ENCODE peak calls at places on chromosomes 16 and 17, in four cellular contexts. Z, I, G and N are unnamed samples.

GRCh38 chr16:24174504-24174903 is 81.6 kb upstream of the CACNG3 start:
- DNase-seq in G (no peak), Z (no peak), I (no peak), N (no peak)

GRCh38 chr16:28905800-28906372 is 19.2 kb downstream of the RABEP2 start:
- DNase-seq in I (no peak), G (no peak), Z (no peak), N (no peak)

GRCh38 chr16:28106467-28106866 is 43.0 kb upstream of the GSG1L start:
- DNase-seq in I (no peak), Z (no peak), G (no peak), N (no peak)

GRCh38 chr17:18248300-18248731 is 10.2 kb downstream of the FLII start:
- DNase-seq in I (no peak), G (peak; percentile 53), Z (peak; percentile 53), N (peak; percentile 83)

GRCh38 chr17:34620458-34620857 is 41.1 kb downstream of the TMEM132E start:
- DNase-seq in G (no peak), Z (no peak), I (no peak), N (no peak)

GRCh38 chr17:75730065-75730464 is 8.8 kb downstream of the ITGB4 start:
- DNase-seq in G (no peak), I (no peak), Z (no peak), N (no peak)

GRCh38 chr17:21125862-21126261 is 902 bp upstream of the DHRS7B start:
- DNase-seq in G (peak; percentile 36), Z (no peak), I (no peak), N (no peak)

GRCh38 chr17:54903375-54903774 is 2.7 kb downstream of the TOM1L1 start:
- DNase-seq in Z (peak; percentile 48), I (peak; percentile 62), G (no peak), N (no peak)

GRCh38 chr17:61463068-61463980 is 11.1 kb downstream of the TBX4 start:
- DNase-seq in Z (no peak), G (no peak), I (no peak), N (peak; percentile 67)

GRCh38 chr17:64022631-64023063 is 2.2 kb upstream of the ICAM2 start:
- DNase-seq in I (no peak), Z (no peak), G (no peak), N (no peak)

GRCh38 chr16:80936410-80936809 is 70.3 kb downstream of the CMC2 start:
- DNase-seq in I (no peak), Z (no peak), G (no peak), N (no peak)

GRCh38 chr17:29645516-29646051 is 22.9 kb upstream of the CORO6 start:
- DNase-seq in Z (peak; percentile 78), G (no peak), I (peak; percentile 66), N (no peak)

GRCh38 chr17:2056221-2057129 is 1.6 kb downstream of the HIC1 start:
- DNase-seq in Z (no peak), I (peak; percentile 60), G (peak; percentile 54), N (peak; percentile 66)

GRCh38 chr16:71360378-71360777 is 1.9 kb downstream of the CALB2 start:
- DNase-seq in I (no peak), G (no peak), Z (peak; percentile 52), N (no peak)

GRCh38 chr17:45794840-45795239 is 10.7 kb downstream of the CRHR1 start:
- DNase-seq in Z (no peak), I (no peak), G (no peak), N (peak; percentile 64)
- TF ChIP-seq CTCF in Z (no peak), I (no peak), G (no peak), N (peak; percentile 67)

GRCh38 chr17:71760062-71760720 is 360.6 kb upstream of the SOX9 start:
- DNase-seq in G (no peak), Z (no peak), I (no peak), N (no peak)
- TF ChIP-seq CTCF in G (no peak), Z (no peak), I (no peak), N (peak; percentile 40)

GRCh38 chr17:39461113-39461910 is at the start of gene CDK12:
- DNase-seq in G (peak; percentile 91), Z (peak; percentile 97), I (peak; percentile 94), N (peak; percentile 100)
- TF ChIP-seq CTCF in G (no peak), Z (no peak), I (no peak), N (no peak)

DNA sequence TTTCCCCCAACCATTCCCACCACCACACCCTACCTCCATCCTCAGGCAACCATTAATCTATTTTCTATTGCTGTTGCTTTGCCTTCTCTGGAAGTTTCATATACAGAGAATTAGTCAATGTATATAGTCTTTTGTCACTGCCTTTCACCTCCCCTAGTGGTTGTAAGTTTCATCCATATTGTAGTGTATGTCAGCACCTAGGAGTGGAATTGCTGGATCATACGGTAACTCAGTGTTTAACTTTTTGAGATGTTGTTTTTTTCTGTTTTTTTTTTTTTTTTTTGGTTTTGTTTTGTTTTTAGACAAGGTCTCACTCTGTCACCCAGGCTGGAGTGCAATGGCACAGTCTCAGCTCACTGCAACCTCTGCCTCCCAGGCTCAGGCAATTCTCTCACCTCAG is 16.9 kb downstream of the EEF2K start:
- DNase-seq in I (no peak), G (no peak), Z (no peak), N (no peak)
- TF ChIP-seq CTCF in I (no peak), G (no peak), Z (no peak), N (no peak)

GRCh38 chr17:56676807-56677206 is 83.3 kb downstream of the NOG start:
- DNase-seq in G (no peak), Z (no peak), I (no peak), N (no peak)
- TF ChIP-seq CTCF in G (no peak), Z (no peak), I (no peak), N (no peak)

GRCh38 chr16:73193464-73193863 is 145.5 kb upstream of the ZFHX3 start:
- DNase-seq in G (no peak), Z (no peak), I (no peak), N (no peak)

GRCh38 chr16:73202176-73202729 is 154.3 kb upstream of the ZFHX3 start:
- DNase-seq in G (no peak), I (no peak), Z (no peak), N (no peak)

GRCh38 chr16:73196670-73197069 is 148.7 kb upstream of the ZFHX3 start:
- DNase-seq in G (no peak), I (peak; percentile 73), Z (peak; percentile 27), N (peak; percentile 92)

GRCh38 chr16:73199214-73199613 is 151.3 kb upstream of the ZFHX3 start:
- DNase-seq in Z (no peak), I (no peak), G (no peak), N (no peak)

DNA sequence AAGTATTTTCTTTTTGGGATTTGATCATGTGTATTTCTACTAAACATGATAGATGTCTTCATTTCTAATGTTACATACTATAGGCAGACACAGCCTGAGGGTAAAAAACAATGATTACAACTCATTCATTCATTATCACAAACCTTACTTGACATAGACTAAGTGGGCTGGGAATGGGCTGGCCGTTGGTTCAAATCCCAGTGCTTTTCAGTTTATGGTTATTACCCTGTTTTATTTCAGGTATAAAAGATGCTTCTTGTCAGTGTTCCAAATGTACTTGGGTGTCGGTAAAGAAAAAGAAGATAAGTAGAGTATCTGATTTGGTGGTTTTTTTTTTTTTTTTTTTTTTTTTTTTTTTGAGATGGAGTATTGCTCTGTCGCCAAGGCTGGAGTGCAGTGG is 149.7 kb upstream of the ZFHX3 start:
- DNase-seq in Z (no peak), G (no peak), I (no peak), N (no peak)
- TF ChIP-seq CTCF in Z (no peak), G (no peak), I (no peak), N (no peak)

GRCh38 chr16:30887927-30888326 is 6.0 kb downstream of the BCL7C start:
- DNase-seq in G (no peak), I (no peak), Z (no peak), N (no peak)

GRCh38 chr16:30893082-30893743 is 664 bp downstream of the BCL7C start:
- DNase-seq in Z (peak; percentile 32), G (no peak), I (no peak), N (peak; percentile 71)

GRCh38 chr16:30888856-30889499 is 4.9 kb downstream of the BCL7C start:
- DNase-seq in G (no peak), I (no peak), Z (no peak), N (no peak)

GRCh38 chr16:30892670-30893069 is 1.2 kb downstream of the BCL7C start:
- DNase-seq in Z (no peak), G (no peak), I (no peak), N (no peak)

GRCh38 chr16:30889721-30890120 is 4.2 kb downstream of the BCL7C start:
- DNase-seq in G (no peak), Z (no peak), I (no peak), N (no peak)
- TF ChIP-seq CTCF in G (no peak), Z (no peak), I (no peak), N (no peak)